ENCODE peak calls at places on chromosomes 6 and 20, in five cellular contexts. One of them, this sample, is unnamed.

GRCh38 chr20:21096321-21097043 is 9.7 kb downstream of the LINC00237 start:
- DNase-seq in IMR-90: peak; percentile 32
- DNase-seq in mesothelial cell of epicardium: no peak
- DNase-seq in cardiac fibroblast: peak; percentile 50
- DNase-seq in HCT116: peak; percentile 68
- DNase-seq in this sample: no peak

GRCh38 chr6:63319911-63320310 is at the start of gene LGSN:
- DNase-seq in IMR-90: no peak
- DNase-seq in mesothelial cell of epicardium: no peak
- DNase-seq in cardiac fibroblast: no peak
- DNase-seq in HCT116: no peak
- DNase-seq in this sample: no peak

GRCh38 chr20:4898282-4898681 is 103.0 kb downstream of the SLC23A2 start:
- DNase-seq in IMR-90: peak; percentile 89
- DNase-seq in mesothelial cell of epicardium: no peak
- DNase-seq in cardiac fibroblast: peak; percentile 83
- DNase-seq in HCT116: peak; percentile 26
- DNase-seq in this sample: no peak

GRCh38 chr6:52399511-52400315 is 20.4 kb upstream of the EFHC1 start:
- DNase-seq in IMR-90: peak; percentile 70
- DNase-seq in mesothelial cell of epicardium: no peak
- DNase-seq in cardiac fibroblast: peak; percentile 79
- DNase-seq in HCT116: no peak
- DNase-seq in this sample: no peak

GRCh38 chr6:170136541-170137175 is 154.2 kb downstream of the DLL1 start:
- DNase-seq in IMR-90: no peak
- DNase-seq in mesothelial cell of epicardium: no peak
- DNase-seq in cardiac fibroblast: no peak
- DNase-seq in HCT116: no peak
- DNase-seq in this sample: peak; percentile 85

GRCh38 chr6:4405609-4406212 is 270.3 kb upstream of the ECI2 start:
- DNase-seq in IMR-90: no peak
- DNase-seq in mesothelial cell of epicardium: no peak
- DNase-seq in cardiac fibroblast: no peak
- DNase-seq in HCT116: no peak
- DNase-seq in this sample: no peak

GRCh38 chr20:32945710-32946221 is 58.5 kb downstream of the SUN5 start:
- DNase-seq in IMR-90: peak; percentile 34
- DNase-seq in mesothelial cell of epicardium: no peak
- DNase-seq in cardiac fibroblast: peak; percentile 55
- DNase-seq in HCT116: peak; percentile 21
- DNase-seq in this sample: no peak

GRCh38 chr6:156585859-156586258 is 191.3 kb upstream of the ARID1B start:
- DNase-seq in IMR-90: no peak
- DNase-seq in mesothelial cell of epicardium: no peak
- DNase-seq in cardiac fibroblast: peak; percentile 6
- DNase-seq in HCT116: no peak
- DNase-seq in this sample: no peak

GRCh38 chr20:20733943-20734342 is 21.5 kb upstream of the RALGAPA2 start:
- DNase-seq in IMR-90: no peak
- DNase-seq in mesothelial cell of epicardium: no peak
- DNase-seq in cardiac fibroblast: no peak
- DNase-seq in HCT116: no peak
- DNase-seq in this sample: no peak

GRCh38 chr6:137208279-137208678 is 10.9 kb downstream of the IFNGR1 start:
- DNase-seq in IMR-90: no peak
- DNase-seq in mesothelial cell of epicardium: no peak
- DNase-seq in cardiac fibroblast: no peak
- DNase-seq in HCT116: no peak
- DNase-seq in this sample: no peak

GRCh38 chr20:40160151-40160550 is 528.9 kb downstream of the MAFB start:
- DNase-seq in IMR-90: peak; percentile 23
- DNase-seq in mesothelial cell of epicardium: peak; percentile 48
- DNase-seq in cardiac fibroblast: peak; percentile 51
- DNase-seq in HCT116: peak; percentile 1
- DNase-seq in this sample: no peak

GRCh38 chr6:123380257-123380656 is 256.5 kb downstream of the TRDN start:
- DNase-seq in IMR-90: no peak
- DNase-seq in mesothelial cell of epicardium: no peak
- DNase-seq in cardiac fibroblast: peak; percentile 24
- DNase-seq in HCT116: no peak
- DNase-seq in this sample: no peak
- TF ChIP-seq CTCF in IMR-90: no peak
- TF ChIP-seq CTCF in mesothelial cell of epicardium: no peak
- TF ChIP-seq CTCF in cardiac fibroblast: no peak
- TF ChIP-seq CTCF in HCT116: peak; percentile 12
- TF ChIP-seq CTCF in this sample: peak; percentile 50

GRCh38 chr6:158628542-158628941 is 16.0 kb downstream of the DYNLT1 start:
- DNase-seq in IMR-90: no peak
- DNase-seq in mesothelial cell of epicardium: no peak
- DNase-seq in cardiac fibroblast: no peak
- DNase-seq in HCT116: no peak
- DNase-seq in this sample: peak; percentile 80

GRCh38 chr6:158631678-158632537 is 12.6 kb downstream of the DYNLT1 start:
- DNase-seq in IMR-90: peak; percentile 97
- DNase-seq in mesothelial cell of epicardium: no peak
- DNase-seq in cardiac fibroblast: peak; percentile 90
- DNase-seq in HCT116: peak; percentile 69
- DNase-seq in this sample: peak; percentile 68

GRCh38 chr6:158629376-158630221 is 14.9 kb downstream of the DYNLT1 start:
- DNase-seq in IMR-90: no peak
- DNase-seq in mesothelial cell of epicardium: no peak
- DNase-seq in cardiac fibroblast: no peak
- DNase-seq in HCT116: no peak
- DNase-seq in this sample: peak; percentile 60

GRCh38 chr6:158633127-158633526 is 11.4 kb downstream of the DYNLT1 start:
- DNase-seq in IMR-90: no peak
- DNase-seq in mesothelial cell of epicardium: no peak
- DNase-seq in cardiac fibroblast: no peak
- DNase-seq in HCT116: no peak
- DNase-seq in this sample: no peak

GRCh38 chr6:158630944-158631616 is 13.5 kb downstream of the DYNLT1 start:
- DNase-seq in IMR-90: peak; percentile 68
- DNase-seq in mesothelial cell of epicardium: no peak
- DNase-seq in cardiac fibroblast: peak; percentile 61
- DNase-seq in HCT116: no peak
- DNase-seq in this sample: peak; percentile 73
- TF ChIP-seq CTCF in IMR-90: no peak
- TF ChIP-seq CTCF in mesothelial cell of epicardium: no peak
- TF ChIP-seq CTCF in cardiac fibroblast: no peak
- TF ChIP-seq CTCF in HCT116: no peak
- TF ChIP-seq CTCF in this sample: no peak

DNA sequence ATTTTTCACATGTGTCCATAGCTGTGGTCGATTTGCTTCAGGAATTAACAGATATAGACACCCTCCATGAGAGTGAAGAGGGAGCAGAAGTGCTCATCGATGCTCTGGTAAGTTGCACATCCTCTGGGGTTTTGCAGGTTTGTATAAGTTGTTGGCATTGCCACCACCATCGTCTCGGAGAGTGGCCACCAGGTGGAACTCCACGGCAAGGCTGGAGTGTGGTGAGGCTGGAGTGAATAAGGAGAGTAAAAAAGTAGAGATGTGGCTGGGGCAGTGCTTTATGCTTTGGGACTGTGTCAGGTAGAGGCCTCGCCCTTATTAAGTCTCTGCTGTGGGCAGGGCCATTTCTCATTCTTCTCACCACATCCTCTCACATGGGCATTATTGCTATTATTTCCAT is 63.7 kb downstream of the CTNNBL1 start:
- DNase-seq in IMR-90: no peak
- DNase-seq in mesothelial cell of epicardium: no peak
- DNase-seq in cardiac fibroblast: no peak
- DNase-seq in HCT116: no peak
- DNase-seq in this sample: no peak
- TF ChIP-seq CTCF in IMR-90: no peak
- TF ChIP-seq CTCF in mesothelial cell of epicardium: no peak
- TF ChIP-seq CTCF in cardiac fibroblast: no peak
- TF ChIP-seq CTCF in HCT116: no peak
- TF ChIP-seq CTCF in this sample: no peak

GRCh38 chr6:106084106-106084963 is 1.8 kb upstream of the PRDM1 start:
- DNase-seq in IMR-90: peak; percentile 92
- DNase-seq in mesothelial cell of epicardium: no peak
- DNase-seq in cardiac fibroblast: peak; percentile 91
- DNase-seq in HCT116: peak; percentile 72
- DNase-seq in this sample: no peak
- TF ChIP-seq CTCF in IMR-90: peak; percentile 68
- TF ChIP-seq CTCF in mesothelial cell of epicardium: no peak
- TF ChIP-seq CTCF in cardiac fibroblast: peak; percentile 87
- TF ChIP-seq CTCF in HCT116: peak; percentile 99
- TF ChIP-seq CTCF in this sample: peak; percentile 46

DNA sequence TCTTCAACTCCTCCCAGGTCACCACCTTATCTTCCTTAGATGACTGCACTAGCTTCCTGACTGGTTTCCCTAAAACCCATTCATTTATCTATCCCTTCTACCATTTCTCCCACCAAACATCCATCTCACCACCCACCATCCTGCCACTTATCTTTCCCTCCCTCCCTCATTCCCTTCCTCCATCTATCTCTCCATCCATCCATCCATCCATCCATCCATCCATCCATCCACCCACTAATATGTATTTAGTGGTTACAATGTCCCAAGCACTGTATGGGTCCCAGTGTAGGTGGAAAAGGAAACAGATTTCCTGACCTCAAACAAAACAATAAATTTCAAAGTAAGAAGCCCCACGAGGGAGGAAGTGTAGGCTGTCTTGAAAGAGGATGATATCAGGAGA is 59.3 kb upstream of the APCDD1L start:
- DNase-seq in IMR-90: no peak
- DNase-seq in mesothelial cell of epicardium: no peak
- DNase-seq in cardiac fibroblast: no peak
- DNase-seq in HCT116: no peak
- DNase-seq in this sample: no peak
- TF ChIP-seq CTCF in IMR-90: no peak
- TF ChIP-seq CTCF in mesothelial cell of epicardium: no peak
- TF ChIP-seq CTCF in cardiac fibroblast: no peak
- TF ChIP-seq CTCF in HCT116: no peak
- TF ChIP-seq CTCF in this sample: no peak

GRCh38 chr6:169020821-169021220 is 232.8 kb downstream of the THBS2 start:
- DNase-seq in IMR-90: no peak
- DNase-seq in mesothelial cell of epicardium: no peak
- DNase-seq in cardiac fibroblast: no peak
- DNase-seq in HCT116: no peak
- DNase-seq in this sample: no peak

GRCh38 chr6:169022079-169022478 is 231.6 kb downstream of the THBS2 start:
- DNase-seq in IMR-90: no peak
- DNase-seq in mesothelial cell of epicardium: no peak
- DNase-seq in cardiac fibroblast: no peak
- DNase-seq in HCT116: no peak
- DNase-seq in this sample: no peak

GRCh38 chr6:169019111-169019510 is 234.5 kb downstream of the THBS2 start:
- DNase-seq in IMR-90: no peak
- DNase-seq in mesothelial cell of epicardium: no peak
- DNase-seq in cardiac fibroblast: no peak
- DNase-seq in HCT116: no peak
- DNase-seq in this sample: no peak

GRCh38 chr6:169016758-169017157 is 236.9 kb downstream of the THBS2 start:
- DNase-seq in IMR-90: no peak
- DNase-seq in mesothelial cell of epicardium: no peak
- DNase-seq in cardiac fibroblast: no peak
- DNase-seq in HCT116: no peak
- DNase-seq in this sample: no peak

GRCh38 chr6:169019727-169020491 is 233.7 kb downstream of the THBS2 start:
- DNase-seq in IMR-90: peak; percentile 14
- DNase-seq in mesothelial cell of epicardium: no peak
- DNase-seq in cardiac fibroblast: peak; percentile 18
- DNase-seq in HCT116: no peak
- DNase-seq in this sample: no peak
- TF ChIP-seq CTCF in IMR-90: no peak
- TF ChIP-seq CTCF in mesothelial cell of epicardium: no peak
- TF ChIP-seq CTCF in cardiac fibroblast: peak; percentile 20
- TF ChIP-seq CTCF in HCT116: peak; percentile 28
- TF ChIP-seq CTCF in this sample: no peak

GRCh38 chr6:21937466-21937865 is 343.9 kb downstream of the SOX4 start:
- DNase-seq in IMR-90: no peak
- DNase-seq in mesothelial cell of epicardium: no peak
- DNase-seq in cardiac fibroblast: no peak
- DNase-seq in HCT116: no peak
- DNase-seq in this sample: no peak
- TF ChIP-seq CTCF in IMR-90: no peak
- TF ChIP-seq CTCF in mesothelial cell of epicardium: no peak
- TF ChIP-seq CTCF in cardiac fibroblast: no peak
- TF ChIP-seq CTCF in HCT116: no peak
- TF ChIP-seq CTCF in this sample: peak; percentile 6

DNA sequence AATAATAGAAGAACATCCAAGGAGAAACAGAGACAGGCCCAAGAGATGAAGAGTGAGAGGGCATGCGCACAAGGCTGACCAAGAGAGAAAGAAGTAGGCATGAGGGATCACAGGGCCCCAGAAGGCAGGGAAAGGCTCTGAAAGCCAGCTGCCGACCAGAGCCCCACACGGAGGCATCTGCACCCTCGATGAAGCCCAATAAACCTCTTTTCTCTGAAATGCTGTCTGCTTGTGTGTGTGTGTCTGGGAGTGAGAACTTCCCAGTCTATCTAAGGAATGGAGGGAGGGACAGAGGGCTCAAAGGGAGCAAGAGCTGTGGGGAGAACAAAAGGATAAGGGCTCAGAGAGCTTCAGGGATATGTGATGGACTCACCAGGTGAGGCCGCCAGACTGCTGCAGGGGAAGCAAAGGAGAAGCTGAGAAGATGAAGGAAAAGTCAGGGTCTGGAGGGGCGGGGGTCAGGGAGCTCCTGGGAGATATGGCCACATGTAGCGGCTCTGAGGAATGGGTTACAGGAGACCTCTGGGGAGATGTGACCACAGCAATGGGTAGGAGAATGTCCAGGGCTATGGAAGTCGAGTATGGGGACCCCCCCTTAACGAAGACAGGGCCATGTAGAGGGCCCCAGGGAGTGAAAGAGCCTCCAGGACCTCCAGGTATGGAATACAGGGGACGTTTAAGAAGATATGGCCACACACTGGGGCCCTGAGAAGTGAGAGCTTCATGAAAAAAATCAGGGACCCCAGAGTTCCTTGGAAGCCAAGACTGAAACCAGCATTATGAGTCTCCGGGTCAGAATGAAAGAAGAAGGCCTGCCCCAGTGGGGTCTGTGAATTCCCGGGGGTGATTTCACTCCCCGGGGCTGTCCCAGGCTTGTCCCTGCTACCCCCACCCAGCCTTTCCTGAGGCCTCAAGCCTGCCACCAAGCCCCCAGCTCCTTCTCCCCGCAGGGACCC is 981 bp upstream of the TNF start:
- DNase-seq in IMR-90: no peak
- DNase-seq in mesothelial cell of epicardium: no peak
- DNase-seq in cardiac fibroblast: no peak
- DNase-seq in HCT116: no peak
- DNase-seq in this sample: no peak
- TF ChIP-seq CTCF in IMR-90: no peak
- TF ChIP-seq CTCF in mesothelial cell of epicardium: no peak
- TF ChIP-seq CTCF in cardiac fibroblast: no peak
- TF ChIP-seq CTCF in HCT116: no peak
- TF ChIP-seq CTCF in this sample: no peak

This sample was measured in osteocyte.